ENCODE peak calls at places on chromosomes 7 and 10, in six cellular contexts. R is mucosa of descending colon, X is body of pancreas, C is GM06990, E is adipocyte, N is astrocyte of the spinal cord. L is an unnamed sample.

GRCh38 chr10:35208536-35208935 is 81.9 kb downstream of the CREM start:
- DNase-seq in N (no peak), E (no peak), X (no peak), C (peak), R (no peak), L (no peak)

GRCh38 chr7:140656548-140657515 is 15.9 kb upstream of the ADCK2 start:
- DNase-seq in R (peak), N (peak), X (peak), E (peak), C (peak), L (peak)

GRCh38 chr7:15199482-15199881 is 296.9 kb upstream of the DGKB start:
- DNase-seq in C (no peak), N (peak), X (no peak), E (peak), R (no peak), L (peak)

GRCh38 chr10:116211682-116212081 is 61.3 kb downstream of the GFRA1 start:
- DNase-seq in N (peak), C (no peak), X (no peak), E (peak), R (no peak), L (peak)

GRCh38 chr7:45889367-45890067 is 1.2 kb downstream of the IGFBP1 start:
- DNase-seq in C (no peak), E (no peak), N (peak), R (no peak), X (no peak), L (no peak)

GRCh38 chr10:98919899-98920298 is 315.8 kb downstream of the HPSE2 start:
- DNase-seq in C (no peak), N (no peak), R (no peak), E (no peak), X (no peak), L (peak)

GRCh38 chr10:94224656-94225055 is 138.1 kb downstream of the NOC3L start:
- DNase-seq in E (no peak), X (no peak), N (peak), R (no peak), C (no peak), L (peak)

GRCh38 chr7:41942468-41943097 is 239.7 kb upstream of the INHBA start:
- DNase-seq in E (no peak), N (peak), X (no peak), R (peak), C (no peak), L (peak)

GRCh38 chr10:107813396-107813795 is 648.9 kb upstream of the SORCS1 start:
- DNase-seq in C (no peak), E (no peak), R (no peak), X (no peak), N (no peak), L (peak)

GRCh38 chr7:101216860-101217387 is 457 bp downstream of the PLOD3 start:
- DNase-seq in R (peak), N (no peak), E (no peak), C (no peak), X (no peak), L (no peak)

GRCh38 chr10:74901867-74902439 is 75.6 kb downstream of the KAT6B start:
- DNase-seq in N (no peak), R (no peak), X (no peak), E (no peak), C (no peak), L (no peak)

DNA sequence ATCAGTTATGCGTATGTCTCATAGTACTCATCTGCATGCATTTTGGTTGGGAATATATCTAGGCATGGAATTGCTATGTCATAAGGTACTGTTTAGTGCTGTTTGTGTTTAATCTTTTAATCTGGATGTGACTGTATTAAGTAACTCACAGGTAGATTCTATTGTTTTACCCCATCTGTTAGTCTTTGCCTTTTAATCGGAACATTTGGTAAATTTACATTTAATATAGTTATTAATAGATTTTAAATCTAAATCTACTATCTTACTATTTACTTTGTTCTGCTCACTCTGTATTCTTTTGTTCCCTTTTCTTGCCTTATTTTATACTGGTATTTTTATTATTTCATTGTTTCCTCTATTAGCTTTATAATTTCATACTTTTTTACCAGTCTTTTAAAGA is 10.6 kb upstream of the ITGA8 start:
- DNase-seq in C (no peak), N (no peak), R (no peak), E (no peak), X (no peak), L (no peak)
- H3K4me3 ChIP-seq in C (no peak), N (no peak), R (no peak), E (no peak), X (no peak), L (no peak)

DNA sequence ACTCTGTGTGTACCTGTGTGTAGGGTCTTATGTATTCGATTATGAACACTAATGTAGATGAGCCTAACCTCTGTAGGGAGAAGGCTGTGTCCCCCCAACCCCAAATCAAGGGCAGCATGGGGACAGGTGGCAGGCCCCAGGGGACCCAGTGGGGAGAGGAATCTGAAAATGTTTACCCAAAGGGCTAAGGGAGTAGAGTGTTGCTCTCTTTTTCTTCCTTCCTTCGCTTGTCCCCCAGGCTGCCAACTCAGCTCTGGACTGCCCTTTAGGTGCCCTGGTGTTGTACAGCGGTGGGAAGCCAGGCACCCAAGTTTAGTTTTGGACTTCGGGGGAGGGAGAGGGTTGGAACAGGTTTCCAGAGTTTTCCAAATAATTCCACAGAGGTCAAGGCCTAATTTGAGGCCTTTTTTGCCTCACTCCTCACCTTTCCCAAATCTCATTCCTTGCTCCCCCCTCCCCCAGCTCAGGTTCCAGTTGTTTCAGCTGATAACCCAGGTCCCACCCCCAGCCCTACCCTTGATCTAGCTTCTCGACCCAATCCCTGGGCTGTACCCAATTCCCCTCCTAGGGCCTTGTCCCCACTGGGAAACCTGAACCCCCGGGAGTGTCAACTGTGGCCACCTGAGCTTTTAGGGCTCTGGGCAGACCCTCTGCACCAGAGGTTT is 9.1 kb upstream of the PAX2 start:
- DNase-seq in E (no peak), N (no peak), X (no peak), C (no peak), R (no peak), L (no peak)
- H3K4me3 ChIP-seq in E (no peak), N (no peak), X (no peak), C (no peak), R (no peak), L (no peak)

DNA sequence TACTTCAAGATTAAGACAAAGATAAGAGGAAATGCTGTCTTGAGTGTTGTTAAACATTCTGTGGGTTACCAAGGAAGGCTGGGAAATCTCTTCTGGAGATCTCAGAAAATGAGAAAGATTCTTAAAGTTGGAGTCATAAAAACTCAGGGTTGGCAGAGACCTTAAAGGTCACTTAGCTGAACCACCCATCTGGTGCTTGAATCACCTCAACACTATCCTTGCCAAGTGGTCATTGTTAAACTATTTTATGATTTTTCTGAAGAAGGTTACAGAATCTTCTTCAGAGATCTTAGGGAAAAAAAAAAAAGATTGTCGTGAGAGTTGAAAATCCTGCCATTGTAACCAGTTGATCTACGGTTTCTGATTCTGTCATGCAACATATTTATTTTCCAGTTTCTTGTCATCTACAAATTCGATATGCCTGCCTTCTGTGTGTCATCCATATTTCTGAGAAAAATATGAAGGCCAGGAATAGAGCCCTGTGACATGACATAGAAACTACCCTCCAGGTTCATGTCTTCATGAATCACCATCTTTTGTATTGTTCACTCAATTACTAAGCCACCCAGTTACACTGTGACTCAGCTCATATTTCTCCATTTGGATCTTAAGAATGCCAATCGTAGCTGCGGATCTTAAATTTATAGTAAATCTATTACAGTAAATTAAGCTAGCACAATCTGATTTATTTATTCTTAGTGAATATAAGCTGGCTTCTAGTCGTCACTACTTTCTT is 179.3 kb downstream of the ST7 start:
- DNase-seq in C (no peak), N (peak), E (peak), X (no peak), R (no peak), L (peak)
- H3K4me3 ChIP-seq in C (no peak), N (no peak), E (peak), X (no peak), R (no peak), L (no peak)

GRCh38 chr7:50069613-50070012 is 23.4 kb downstream of the ZPBP start:
- DNase-seq in N (peak), C (peak), R (peak), X (peak), E (peak), L (no peak)
- H3K4me3 ChIP-seq in N (peak), C (peak), R (no peak), X (peak), E (peak), L (peak)

GRCh38 chr7:158588085-158588877 is 658 bp upstream of the PTPRN2 start:
- DNase-seq in E (no peak), C (no peak), R (peak), X (no peak), N (no peak), L (peak)
- H3K4me3 ChIP-seq in E (no peak), C (no peak), R (no peak), X (no peak), N (peak), L (no peak)

DNA sequence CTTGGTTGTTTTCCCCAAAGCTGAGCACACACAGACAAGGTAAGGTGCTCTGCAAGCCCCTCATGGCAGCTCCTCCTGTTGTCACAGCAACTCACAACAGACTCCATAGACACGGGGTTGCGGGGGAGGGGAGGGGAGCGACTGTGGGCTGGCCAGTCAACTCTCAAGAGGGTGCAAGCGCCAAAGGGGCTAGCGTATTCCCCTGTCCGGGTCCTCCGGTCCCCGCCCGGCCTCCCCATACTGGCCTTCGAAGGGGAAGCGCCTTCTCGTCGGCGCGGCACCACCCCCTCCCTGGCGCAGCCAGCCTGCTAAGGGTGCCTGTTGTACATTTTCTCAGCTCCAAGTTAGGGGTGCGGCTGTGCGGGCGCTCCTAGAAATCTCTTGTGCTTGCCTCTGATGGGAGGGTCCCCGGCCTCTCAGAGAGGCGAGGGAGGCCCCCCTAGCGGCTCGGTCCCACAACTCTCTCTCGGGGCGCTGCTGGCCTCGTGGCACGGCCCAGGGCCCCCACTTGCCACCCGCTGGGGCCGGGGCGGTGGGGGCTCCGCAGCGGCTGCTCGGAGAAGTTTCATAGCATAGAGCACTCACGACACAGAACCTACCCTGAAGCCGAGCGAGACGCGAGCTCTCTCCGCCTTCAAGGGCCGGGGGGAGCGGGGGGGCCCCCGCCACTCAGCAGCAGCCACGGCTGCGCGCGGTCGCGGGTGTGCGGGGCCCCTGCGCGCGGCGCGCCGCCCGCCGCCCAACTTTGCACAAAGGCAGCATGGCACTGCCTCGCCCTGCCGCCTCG is 420 bp downstream of the RHOBTB1 start:
- DNase-seq in X (peak), N (peak), R (peak), E (peak), C (peak), L (peak)
- H3K4me3 ChIP-seq in X (peak), N (peak), R (peak), E (peak), C (peak), L (peak)

DNA sequence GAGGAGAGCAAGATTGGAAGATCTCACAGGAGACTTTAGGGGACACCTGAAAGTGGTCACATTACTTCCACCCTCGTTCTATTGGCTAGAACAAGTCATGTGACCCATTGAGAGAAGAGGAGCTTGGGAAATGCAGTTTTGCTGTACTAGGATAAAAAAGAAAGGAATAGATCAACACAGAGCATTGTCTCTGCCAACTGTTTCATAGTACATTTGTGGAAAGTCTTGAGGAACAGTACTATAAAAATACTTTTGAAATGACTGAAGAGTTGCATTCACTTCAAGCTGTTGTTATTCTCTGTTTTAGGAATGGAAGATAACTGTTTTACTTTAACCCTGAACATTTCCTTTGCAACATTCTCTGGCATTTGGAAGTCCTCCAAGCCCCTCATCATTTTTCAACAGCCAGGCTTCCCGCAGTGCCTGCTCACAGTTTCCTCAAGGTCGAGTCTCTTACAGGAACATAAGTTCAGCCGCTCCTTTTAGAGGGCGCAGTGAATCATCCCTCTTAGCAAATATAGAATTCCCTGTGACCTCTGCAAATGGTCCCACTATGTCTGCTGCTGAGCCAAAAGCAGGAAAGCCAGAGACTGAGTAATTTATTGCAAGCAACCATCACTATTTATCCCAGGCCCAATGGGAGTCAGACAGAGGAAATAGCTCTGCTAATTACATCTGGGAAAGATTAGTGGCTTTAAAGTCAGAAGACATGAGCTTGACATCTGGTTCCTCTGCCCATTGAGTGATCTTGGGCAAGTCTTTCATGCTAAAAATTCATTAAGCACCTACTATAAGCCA is 40.7 kb downstream of the MRPL32 start:
- DNase-seq in C (no peak), X (peak), N (peak), E (peak), R (peak), L (peak)
- H3K4me3 ChIP-seq in C (no peak), X (no peak), N (no peak), E (peak), R (no peak), L (no peak)

GRCh38 chr10:133527779-133528271 is 662 bp downstream of the CYP2E1 start:
- DNase-seq in X (peak), C (no peak), N (no peak), E (peak), R (no peak), L (no peak)

GRCh38 chr10:133529576-133529946 is 2.4 kb downstream of the CYP2E1 start:
- DNase-seq in X (no peak), N (no peak), E (no peak), R (no peak), C (no peak), L (no peak)

GRCh38 chr10:133526957-133527588 is at the start of gene CYP2E1:
- DNase-seq in E (no peak), R (no peak), C (no peak), X (no peak), N (no peak), L (no peak)

GRCh38 chr10:133528845-133529575 is 1.8 kb downstream of the CYP2E1 start:
- DNase-seq in X (peak), R (peak), C (no peak), N (no peak), E (peak), L (peak)

GRCh38 chr10:133528296-133528844 is 1.2 kb downstream of the CYP2E1 start:
- DNase-seq in E (peak), R (no peak), N (no peak), C (no peak), X (peak), L (no peak)
- H3K4me3 ChIP-seq in E (peak), R (no peak), N (no peak), C (no peak), X (peak), L (no peak)